ENCODE peak calls at places on chromosomes 3 and 15, in four cellular contexts. C is HepG2, Z is H1, F is GM12878. R is an unnamed sample. For H3K9me3, the result is how much of the 10 kb centered on the place peaks cover.

GRCh38 chr3:48656061-48656840 is 6.4 kb downstream of the CELSR3 start:
- DNase-seq in F (no peak), Z (peak), C (peak), R (peak)

GRCh38 chr15:89127054-89127702 is 38.9 kb downstream of the ABHD2 start:
- DNase-seq in F (no peak), Z (no peak), C (no peak), R (no peak)

GRCh38 chr3:16917256-16917935 is 32.6 kb downstream of the PLCL2 start:
- DNase-seq in Z (no peak), F (no peak), C (no peak), R (no peak)

GRCh38 chr3:50627407-50628051 is 10.6 kb downstream of the MAPKAPK3 start:
- DNase-seq in F (no peak), C (no peak), Z (no peak), R (no peak)

GRCh38 chr3:80733522-80734176 is 965.9 kb upstream of the ROBO1 start:
- DNase-seq in Z (no peak), F (no peak), C (peak), R (no peak)

GRCh38 chr3:47365213-47366153 is 15.3 kb upstream of the PTPN23 start:
- DNase-seq in F (no peak), Z (no peak), C (no peak), R (no peak)

GRCh38 chr3:187101184-187102072 is 37.9 kb downstream of the RPL39L start:
- DNase-seq in Z (no peak), C (peak), F (no peak), R (no peak)

GRCh38 chr15:94582368-94582767 is 351.0 kb downstream of the MCTP2 start:
- DNase-seq in C (peak), Z (peak), F (peak), R (peak)

GRCh38 chr3:98921957-98922356 is 20.5 kb upstream of the DCBLD2 start:
- DNase-seq in F (no peak), C (no peak), Z (no peak), R (no peak)

GRCh38 chr3:78096488-78097255 is 1056.8 kb downstream of the ROBO2 start:
- DNase-seq in C (no peak), F (no peak), Z (no peak), R (no peak)

GRCh38 chr15:67823371-67824156 is 1.7 kb upstream of the SKOR1 start:
- DNase-seq in C (no peak), F (no peak), Z (no peak), R (no peak)

GRCh38 chr15:87916208-87916607 is 340.3 kb downstream of the NTRK3 start:
- DNase-seq in Z (no peak), F (no peak), C (no peak), R (no peak)

GRCh38 chr15:57245130-57245529 is 131.2 kb upstream of the CGNL1 start:
- DNase-seq in F (no peak), C (no peak), Z (no peak), R (no peak)

GRCh38 chr3:38438421-38438820 is 15.3 kb upstream of the ACVR2B start:
- DNase-seq in C (no peak), F (no peak), Z (no peak), R (no peak)

GRCh38 chr3:24195504-24196230 is 250.6 kb downstream of the NR1D2 start:
- DNase-seq in Z (no peak), C (no peak), F (no peak), R (no peak)

GRCh38 chr3:27507111-27507510 is 22.9 kb upstream of the SLC4A7 start:
- DNase-seq in Z (no peak), F (no peak), C (no peak), R (no peak)

GRCh38 chr15:39554746-39555387 is 26.0 kb upstream of the THBS1 start:
- DNase-seq in Z (no peak), F (no peak), C (no peak), R (no peak)

GRCh38 chr15:56734013-56734625 is 810 bp upstream of the ZNF280D start:
- DNase-seq in C (no peak), F (no peak), Z (no peak), R (peak)

GRCh38 chr3:18099611-18100010 is 325.5 kb downstream of the SATB1 start:
- DNase-seq in Z (no peak), F (no peak), C (no peak), R (no peak)

GRCh38 chr3:172467170-172467824 is 19.0 kb upstream of the GHSR start:
- DNase-seq in Z (no peak), C (no peak), F (no peak), R (no peak)

GRCh38 chr3:50714953-50715352 is 40.2 kb downstream of the DOCK3 start:
- DNase-seq in Z (no peak), F (no peak), C (no peak), R (no peak)

GRCh38 chr3:33077976-33078375 is 19.0 kb downstream of the GLB1 start:
- DNase-seq in F (no peak), Z (no peak), C (no peak), R (no peak)

GRCh38 chr15:67114846-67115521 is 49.6 kb downstream of the SMAD3 start:
- DNase-seq in C (no peak), Z (no peak), F (no peak), R (no peak)

GRCh38 chr15:90382305-90382704 is 5.7 kb upstream of the IQGAP1 start:
- DNase-seq in C (no peak), Z (no peak), F (no peak), R (no peak)

GRCh38 chr15:89749951-89750559 is 994 bp downstream of the MESP1 start:
- DNase-seq in F (no peak), C (no peak), Z (no peak), R (no peak)

GRCh38 chr3:188389711-188390346 is 235.9 kb downstream of the LPP start:
- DNase-seq in C (no peak), Z (no peak), F (no peak), R (no peak)

GRCh38 chr3:105865016-105865623 is 3.7 kb downstream of the CBLB start:
- DNase-seq in F (no peak), C (no peak), Z (no peak), R (no peak)

GRCh38 chr3:11362600-11362999 is 90.4 kb downstream of the ATG7 start:
- DNase-seq in C (peak), Z (no peak), F (no peak), R (no peak)

GRCh38 chr3:140153736-140154135 is 218.8 kb downstream of the CLSTN2 start:
- DNase-seq in Z (no peak), F (no peak), C (no peak), R (no peak)

GRCh38 chr3:100400424-100400781 is 486 bp downstream of the TOMM70 start:
- DNase-seq in F (no peak), C (peak), Z (no peak), R (no peak)

GRCh38 chr15:79185199-79185598 is 94.6 kb upstream of the RASGRF1 start:
- DNase-seq in C (no peak), F (no peak), Z (no peak), R (no peak)

GRCh38 chr3:39433642-39434041 is 27.1 kb downstream of the RPSA start:
- DNase-seq in C (no peak), F (no peak), Z (no peak), R (no peak)

GRCh38 chr15:67080118-67080899 is 14.9 kb downstream of the SMAD3 start:
- DNase-seq in F (no peak), Z (no peak), C (no peak), R (no peak)

GRCh38 chr3:156751461-156752025 is 74.6 kb upstream of the LEKR1 start:
- DNase-seq in Z (peak), F (no peak), C (no peak), R (peak)

GRCh38 chr15:33126559-33127290 is 67.8 kb downstream of the FMN1 start:
- DNase-seq in F (no peak), C (peak), Z (no peak), R (peak)

GRCh38 chr3:96869316-96869715 is 54.9 kb downstream of the EPHA6 start:
- DNase-seq in Z (no peak), C (no peak), F (no peak), R (no peak)

GRCh38 chr3:96863129-96863740 is 48.8 kb downstream of the EPHA6 start:
- DNase-seq in Z (peak), F (no peak), C (peak), R (peak)

GRCh38 chr3:96865605-96866004 is 51.2 kb downstream of the EPHA6 start:
- DNase-seq in Z (no peak), C (no peak), F (no peak), R (no peak)
- TF ChIP-seq SUZ12 in Z (no peak), C (no peak), F (no peak), R (no peak)

DNA sequence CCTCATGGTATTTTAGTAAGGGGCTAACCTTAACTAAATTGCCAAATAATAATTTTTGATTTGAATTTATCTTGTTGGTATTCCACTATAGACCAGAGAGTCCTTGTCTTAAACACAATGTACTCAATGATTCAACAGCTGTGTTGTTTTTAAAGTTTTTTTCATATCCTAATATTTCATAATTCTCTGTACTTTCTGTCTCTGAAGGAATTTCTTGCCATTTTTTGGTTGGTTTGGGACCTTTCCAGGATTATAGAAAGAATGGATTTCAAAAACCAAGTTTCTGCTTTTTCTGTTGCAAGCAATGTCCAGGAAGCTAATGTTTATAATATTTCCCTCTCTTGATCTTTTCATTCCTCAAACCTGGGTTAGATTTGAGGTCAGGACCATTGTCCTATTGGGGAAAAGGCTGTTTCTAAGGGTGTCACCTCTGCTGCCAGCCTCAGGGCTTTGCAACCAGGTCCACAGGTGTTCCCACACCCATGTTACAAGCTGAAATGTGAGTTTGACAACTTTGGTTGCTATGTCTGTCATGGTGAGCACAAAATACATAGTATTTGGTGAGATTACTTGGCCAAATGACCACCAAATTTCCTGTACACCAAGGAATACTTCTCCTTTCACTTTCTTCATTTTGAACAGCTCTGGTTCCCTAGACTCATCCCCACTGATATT is 363.7 kb upstream of the RGMA start:
- DNase-seq in Z (no peak), C (no peak), F (no peak), R (no peak)
- H3K9me3 ChIP-seq in Z (under half), C (under half), F (under half), R (under half)

DNA sequence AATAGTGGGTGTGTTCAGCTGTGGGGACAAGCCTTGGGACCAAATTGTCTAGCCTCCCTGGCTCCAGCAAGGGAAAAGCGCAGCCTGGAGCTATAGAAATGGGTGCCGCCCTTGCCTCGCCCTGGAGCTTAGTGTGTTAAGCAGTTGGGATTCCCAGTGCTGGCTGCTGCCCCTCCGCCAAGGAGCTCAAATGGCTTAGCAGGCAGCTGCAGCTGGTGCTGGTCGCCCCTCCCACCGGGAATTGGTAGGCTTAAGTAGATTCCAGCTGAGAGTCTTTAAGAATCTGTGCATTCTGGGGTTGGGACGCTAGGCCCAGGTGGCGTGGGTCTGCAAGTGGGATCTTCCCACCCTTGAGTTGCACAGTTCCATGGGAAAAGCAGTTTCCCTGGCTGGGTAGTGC is 663.0 kb upstream of the TBL1XR1 start:
- DNase-seq in Z (no peak), C (no peak), F (no peak), R (no peak)
- TF ChIP-seq SUZ12 in Z (no peak), C (no peak), F (no peak), R (no peak)

DNA sequence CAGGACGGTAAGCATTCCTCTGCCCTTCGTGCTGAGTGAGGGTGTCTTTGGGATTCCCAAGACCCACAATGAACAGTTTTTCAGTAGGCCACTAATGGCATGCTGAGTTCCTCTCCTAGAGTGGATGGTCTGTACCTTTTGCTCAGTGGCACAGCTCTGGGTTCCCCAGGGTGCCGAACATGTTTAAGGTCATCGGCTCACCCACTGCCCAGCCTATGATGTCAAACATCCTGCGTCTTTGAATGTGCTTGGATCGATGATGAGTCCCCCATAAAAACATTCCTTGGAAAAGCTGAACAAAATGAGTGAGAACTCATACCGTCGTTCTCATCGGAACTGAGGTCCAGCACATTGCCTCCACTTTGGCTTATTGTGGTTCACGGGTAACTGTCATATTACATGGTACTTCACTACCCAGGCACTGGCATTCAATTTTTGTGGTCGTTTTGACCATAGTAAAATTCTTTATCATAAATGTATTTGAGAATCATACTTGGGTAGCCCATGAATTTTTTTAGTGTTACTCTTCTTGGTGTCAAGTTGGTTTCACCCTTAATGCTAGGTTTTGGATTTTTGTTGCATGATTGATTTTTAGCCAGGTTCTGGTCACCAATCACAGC is 118.2 kb downstream of the SNRPN start:
- DNase-seq in F (no peak), Z (no peak), C (no peak), R (no peak)
- H3K9me3 ChIP-seq in F (half or more), Z (half or more), C (half or more), R (half or more)

DNA sequence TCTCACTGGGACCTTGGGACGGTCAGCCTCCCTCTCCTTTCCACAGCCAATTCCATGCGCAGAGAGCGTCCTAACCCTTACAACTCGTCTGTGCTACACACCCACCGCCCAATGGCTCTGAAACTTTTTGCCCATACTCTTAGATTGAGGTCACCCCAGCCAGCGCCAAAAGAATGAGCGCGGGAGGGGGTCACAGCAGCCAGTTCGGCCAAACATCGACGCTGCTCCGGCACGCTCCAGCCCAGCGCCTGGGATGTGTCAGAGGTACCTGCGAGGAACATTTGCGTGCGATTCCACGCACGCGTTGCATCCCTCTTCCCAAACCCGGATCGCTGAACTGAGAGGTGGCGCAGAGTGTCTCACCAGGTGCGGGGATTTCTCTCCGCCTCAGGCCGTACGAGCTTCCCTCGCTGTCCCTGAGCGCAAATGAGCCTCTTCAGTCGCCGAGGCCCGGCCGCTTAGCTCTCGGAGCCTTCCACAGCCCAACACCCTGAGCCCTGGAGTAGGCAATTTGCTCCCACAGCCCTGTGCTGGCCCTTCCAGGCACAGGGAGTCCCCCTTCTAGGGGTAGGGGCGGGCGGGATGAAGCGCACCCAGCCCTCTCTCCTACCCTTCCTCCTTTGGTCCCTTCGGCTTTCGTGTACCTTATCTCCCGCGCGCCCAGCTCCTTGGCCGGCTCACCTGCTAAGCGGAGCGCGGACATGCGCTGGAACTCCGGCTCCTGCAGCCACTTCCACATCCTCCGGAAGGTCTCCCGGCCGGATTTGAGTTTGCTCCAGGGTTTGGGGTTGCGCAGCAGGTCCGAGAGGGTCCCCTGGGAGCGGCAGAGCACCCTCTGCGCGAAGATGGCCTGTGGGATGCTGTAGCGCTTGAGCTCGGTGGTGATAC is 1.8 kb downstream of the ONECUT1 start:
- DNase-seq in C (no peak), F (no peak), Z (no peak), R (no peak)
- TF ChIP-seq SUZ12 in C (no peak), F (no peak), Z (peak), R (no peak)

GRCh38 chr15:49223536-49224274 is 53.7 kb downstream of the GALK2 start:
- DNase-seq in F (no peak), Z (no peak), C (no peak), R (no peak)
- H3K9me3 ChIP-seq in F (under half), Z (under half), C (under half), R (under half)

GRCh38 chr3:191119415-191120295 is 79.4 kb upstream of the OSTN start:
- DNase-seq in Z (no peak), F (no peak), C (peak), R (no peak)
- TF ChIP-seq SUZ12 in Z (no peak), F (no peak), C (no peak), R (no peak)